ENCODE peak calls at places on chromosomes 3 and 15, in six cellular contexts. V is naive B cell; J is NCI-H1105 treated with DMSO at 0.1 percent for 48 hours; K is H7; S is NCI-H460; B is CD4-positive, alpha-beta memory T cell. Z is an unnamed sample.

GRCh38 chr3:174268061-174268460 is 591.1 kb upstream of the NAALADL2 start:
- DNase-seq in K (no peak), S (no peak), V (no peak), B (no peak), J (no peak), Z (no peak)

GRCh38 chr3:41697702-41698101 is 264.2 kb downstream of the ULK4 start:
- DNase-seq in V (no peak), J (no peak), B (no peak), K (no peak), S (no peak), Z (no peak)

GRCh38 chr15:36844453-36845094 is 255.8 kb downstream of the MEIS2 start:
- DNase-seq in V (no peak), J (peak), K (peak), B (no peak), S (no peak), Z (peak)

GRCh38 chr15:92603278-92603677 is 52.3 kb downstream of the FAM174B start:
- DNase-seq in B (no peak), K (no peak), V (no peak), S (no peak), J (no peak), Z (no peak)

GRCh38 chr3:179452166-179452544 is 885 bp upstream of the GNB4 start:
- DNase-seq in S (no peak), V (no peak), K (no peak), J (no peak), B (no peak), Z (no peak)

GRCh38 chr3:172096881-172097420 is 57.6 kb downstream of the FNDC3B start:
- DNase-seq in K (no peak), S (no peak), B (no peak), V (no peak), J (no peak), Z (no peak)

GRCh38 chr3:120560304-120561250 is 35.6 kb upstream of the NDUFB4 start:
- DNase-seq in V (no peak), J (no peak), S (no peak), B (no peak), K (peak), Z (peak)

GRCh38 chr3:50616003-50616769 is 765 bp upstream of the MAPKAPK3 start:
- DNase-seq in B (peak), J (peak), V (peak), S (peak), K (peak), Z (peak)

GRCh38 chr3:32817195-32817560 is 619 bp upstream of the TRIM71 start:
- DNase-seq in B (no peak), S (no peak), K (peak), J (no peak), V (no peak), Z (peak)

GRCh38 chr15:80689716-80690115 is 5.4 kb upstream of the ABHD17C start:
- DNase-seq in V (no peak), S (no peak), K (no peak), B (no peak), J (no peak), Z (no peak)

GRCh38 chr3:194275231-194275671 is 75.9 kb downstream of the CPN2 start:
- DNase-seq in B (no peak), K (no peak), V (no peak), J (no peak), S (no peak), Z (peak)

GRCh38 chr3:122505676-122506075 is 9.1 kb downstream of the KPNA1 start:
- DNase-seq in K (no peak), V (no peak), B (no peak), J (no peak), S (no peak), Z (no peak)

GRCh38 chr3:159762238-159762637 is 226.4 kb upstream of the IL12A start:
- DNase-seq in J (no peak), B (no peak), S (peak), V (no peak), K (no peak), Z (no peak)